ENCODE peak calls at places on chromosome 21, in seven cellular contexts. P is upper lobe of left lung, X is transverse colon, Z is HCT116, R is breast epithelium, G is GM23338, O is spleen. H is an unnamed sample.

GRCh38 chr21:18522181-18522771 is 118.7 kb upstream of the TMPRSS15 start:
- DNase-seq in P (no peak), O (no peak), R (no peak), X (no peak), Z (no peak), G (peak; percentile 19), H (no peak)

GRCh38 chr21:37606549-37606948 is 240.0 kb downstream of the DYRK1A start:
- DNase-seq in P (no peak), R (no peak), O (no peak), G (no peak), Z (no peak), X (no peak), H (no peak)

GRCh38 chr21:25456672-25457071 is 150.6 kb downstream of the MRPL39 start:
- DNase-seq in O (no peak), G (no peak), Z (no peak), P (no peak), R (no peak), X (no peak), H (no peak)

GRCh38 chr21:32335601-32336575 is 37.2 kb downstream of the MRAP start:
- DNase-seq in P (no peak), O (no peak), G (no peak), Z (no peak), R (no peak), X (no peak), H (no peak)

GRCh38 chr21:35178812-35179211 is 129.7 kb upstream of the RUNX1 start:
- DNase-seq in X (no peak), O (no peak), R (no peak), Z (no peak), P (no peak), G (no peak), H (no peak)

GRCh38 chr21:25710550-25710949 is 24.2 kb downstream of the ATP5PF start:
- DNase-seq in Z (no peak), X (no peak), G (no peak), P (no peak), R (no peak), O (no peak), H (no peak)

GRCh38 chr21:28857720-28858119 is 135.0 kb downstream of the LTN1 start:
- DNase-seq in Z (no peak), O (no peak), G (no peak), P (no peak), R (no peak), X (no peak), H (no peak)

GRCh38 chr21:37266515-37267221 is 466 bp downstream of the VPS26C start:
- DNase-seq in R (no peak), O (peak; percentile 96), G (no peak), P (peak; percentile 60), X (no peak), Z (no peak), H (no peak)

GRCh38 chr21:45004481-45005263 is 64.8 kb downstream of the SLX9 start:
- DNase-seq in P (no peak), X (peak; percentile 5), Z (no peak), O (peak; percentile 62), G (no peak), R (peak; percentile 75), H (no peak)

GRCh38 chr21:35528109-35529042 is 479.3 kb upstream of the RUNX1 start:
- DNase-seq in O (peak; percentile 90), P (peak; percentile 32), G (no peak), R (no peak), X (peak; percentile 16), Z (no peak), H (no peak)

GRCh38 chr21:22743085-22743484 is 1744.9 kb downstream of the NCAM2 start:
- DNase-seq in P (no peak), G (no peak), X (no peak), O (no peak), Z (no peak), R (no peak), H (no peak)

GRCh38 chr21:35095859-35096291 is 46.8 kb upstream of the RUNX1 start:
- DNase-seq in P (no peak), Z (no peak), X (no peak), R (no peak), G (no peak), O (no peak), H (no peak)

GRCh38 chr21:28641731-28642130 is 350.9 kb downstream of the LTN1 start:
- DNase-seq in P (no peak), R (no peak), G (no peak), X (no peak), O (no peak), Z (no peak), H (no peak)

GRCh38 chr21:25283720-25284119 is 323.6 kb downstream of the MRPL39 start:
- DNase-seq in X (no peak), G (peak; percentile 84), R (no peak), Z (no peak), O (no peak), P (no peak), H (no peak)

GRCh38 chr21:39209334-39209688 is 26.1 kb upstream of the PSMG1 start:
- DNase-seq in R (no peak), G (no peak), O (no peak), X (no peak), P (no peak), Z (no peak), H (no peak)

GRCh38 chr21:32403201-32403701 is 9.3 kb upstream of the EVA1C start:
- DNase-seq in G (peak; percentile 92), X (peak; percentile 59), R (no peak), Z (no peak), O (no peak), P (peak; percentile 61), H (peak; percentile 48)

GRCh38 chr21:39386194-39386593 is 37.3 kb upstream of the HMGN1 start:
- DNase-seq in X (no peak), Z (no peak), P (peak; percentile 29), G (no peak), R (no peak), O (peak; percentile 79), H (no peak)

GRCh38 chr21:36478207-36478701 is 1.7 kb downstream of the CLDN14 start:
- DNase-seq in Z (no peak), O (peak; percentile 24), X (no peak), G (no peak), R (no peak), P (no peak), H (no peak)

GRCh38 chr21:35861656-35862055 is 198.7 kb downstream of the SETD4 start:
- DNase-seq in R (no peak), Z (no peak), P (no peak), O (no peak), G (no peak), X (no peak), H (no peak)

DNA sequence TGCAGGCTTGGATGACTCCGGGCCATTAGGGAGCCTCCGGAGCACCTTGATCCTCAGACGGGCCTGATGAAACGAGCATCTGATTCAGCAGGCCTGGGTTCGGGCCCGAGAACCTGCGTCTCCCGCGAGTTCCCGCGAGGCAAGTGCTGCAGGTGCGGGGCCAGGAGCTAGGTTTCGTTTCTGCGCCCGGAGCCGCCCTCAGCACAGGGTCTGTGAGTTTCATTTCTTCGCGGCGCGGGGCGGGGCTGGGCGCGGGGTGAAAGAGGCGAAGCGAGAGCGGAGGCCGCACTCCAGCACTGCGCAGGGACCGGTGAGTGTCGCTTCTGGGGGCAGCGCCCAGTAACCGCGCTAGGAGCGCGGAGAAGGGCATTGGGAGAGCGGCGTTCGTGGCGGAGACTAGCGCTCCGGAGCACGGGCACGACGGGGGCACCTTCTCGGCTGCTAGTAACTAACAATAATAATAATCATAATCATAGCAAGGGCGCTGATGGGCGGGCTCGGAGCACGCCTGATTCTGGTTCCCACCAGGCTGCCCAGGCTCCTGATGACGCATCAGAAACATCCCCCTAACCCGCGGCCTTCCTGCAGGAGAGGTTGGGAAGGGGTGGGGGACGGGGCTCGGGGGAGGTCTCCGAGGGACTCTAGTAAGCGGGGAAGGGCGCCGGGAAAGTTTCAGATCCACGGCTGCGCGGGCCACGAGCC is at the start of gene MX1:
- DNase-seq in G (peak; percentile 75), O (peak; percentile 98), Z (no peak), R (peak; percentile 60), X (peak; percentile 91), P (peak; percentile 85), H (no peak)
- TF ChIP-seq POLR2AphosphoS5 in G (no peak), O (peak; percentile 98), Z (no peak), R (peak; percentile 55), X (peak; percentile 94), P (peak; percentile 48), H (no peak)

GRCh38 chr21:43916691-43917514 is 51.9 kb downstream of the AGPAT3 start:
- DNase-seq in P (no peak), R (no peak), X (no peak), Z (no peak), G (no peak), O (peak; percentile 91), H (no peak)
- H3K4me3 ChIP-seq in P (peak overlapping the region; percentile 36), R (peak overlapping the region; percentile 7), X (peak overlapping the region; percentile 31), Z (no peak overlapping the region), G (no peak overlapping the region), O (peak overlapping the region; percentile 23), H (no peak overlapping the region)

GRCh38 chr21:15826908-15827601 is 97.3 kb downstream of the USP25 start:
- DNase-seq in R (no peak), Z (no peak), X (no peak), P (no peak), O (no peak), G (no peak), H (no peak)
- TF ChIP-seq POLR2AphosphoS5 in R (no peak), Z (no peak), X (no peak), P (no peak), O (no peak), G (no peak), H (no peak)

GRCh38 chr21:42784896-42785451 is 94.4 kb downstream of the WDR4 start:
- DNase-seq in R (no peak), Z (no peak), G (no peak), O (no peak), X (no peak), P (no peak), H (no peak)

GRCh38 chr21:42785666-42786427 is 93.5 kb downstream of the WDR4 start:
- DNase-seq in O (peak; percentile 65), Z (no peak), G (no peak), P (no peak), R (no peak), X (no peak), H (no peak)

GRCh38 chr21:42782723-42783247 is 96.6 kb downstream of the WDR4 start:
- DNase-seq in R (no peak), P (no peak), O (peak; percentile 77), G (no peak), Z (no peak), X (no peak), H (no peak)

GRCh38 chr21:42781981-42782722 is 97.2 kb downstream of the WDR4 start:
- DNase-seq in G (peak; percentile 78), O (peak; percentile 74), Z (no peak), R (no peak), X (no peak), P (no peak), H (no peak)

GRCh38 chr21:42784276-42784675 is 95.1 kb downstream of the WDR4 start:
- DNase-seq in X (no peak), R (no peak), G (no peak), P (no peak), Z (no peak), O (peak; percentile 87), H (no peak)
- H3K4me3 ChIP-seq in X (no peak overlapping the region), R (no peak overlapping the region), G (peak overlapping the region; percentile 39), P (peak overlapping the region; percentile 11), Z (no peak overlapping the region), O (no peak overlapping the region), H (no peak overlapping the region)

GRCh38 chr21:46092026-46092764 is 5.7 kb upstream of the COL6A2 start:
- DNase-seq in R (peak; percentile 40), Z (no peak), O (no peak), G (no peak), X (peak; percentile 64), P (no peak), H (no peak)
- TF ChIP-seq POLR2AphosphoS5 in R (peak; percentile 48), Z (no peak), O (no peak), G (no peak), X (peak; percentile 75), P (peak; percentile 63), H (no peak)

GRCh38 chr21:33975548-33976081 is 60.0 kb upstream of the ATP5PO start:
- DNase-seq in R (no peak), X (peak; percentile 25), O (no peak), Z (no peak), P (peak; percentile 56), G (no peak), H (no peak)
- H3K4me3 ChIP-seq in R (no peak overlapping the region), X (no peak overlapping the region), O (no peak overlapping the region), Z (no peak overlapping the region), P (no peak overlapping the region), G (no peak overlapping the region), H (no peak overlapping the region)